ENCODE peak calls at places on chromosomes 13 and 19, in seven cellular contexts. K is stomach, N is HCT116, Q is IMR-90, B is esophagus squamous epithelium, G is A549, Z is breast epithelium. W is an unnamed sample.

GRCh38 chr19:33286899-33287298 is 15.4 kb downstream of the CEBPA start:
- DNase-seq in K (no peak), N (no peak), Q (no peak), B (no peak), G (no peak), Z (no peak), W (no peak)

GRCh38 chr13:94548382-94549240 is 47.3 kb downstream of the TGDS start:
- DNase-seq in K (peak; percentile 32), N (peak; percentile 40), Q (peak; percentile 29), B (no peak), G (peak; percentile 67), Z (peak; percentile 19), W (peak; percentile 91)

GRCh38 chr19:2180881-2181617 is 17.3 kb downstream of the DOT1L start:
- DNase-seq in K (no peak), N (no peak), Q (no peak), B (no peak), G (no peak), Z (no peak), W (no peak)

GRCh38 chr19:28404462-28404861 is 808.5 kb downstream of the UQCRFS1 start:
- DNase-seq in K (no peak), N (no peak), Q (no peak), B (no peak), G (no peak), Z (no peak), W (no peak)

GRCh38 chr19:57241181-57241580 is 749 bp downstream of the ZNF805 start:
- DNase-seq in K (no peak), N (no peak), Q (peak; percentile 37), B (no peak), G (peak; percentile 9), Z (no peak), W (no peak)

GRCh38 chr13:109647046-109647445 is 139.3 kb downstream of the IRS2 start:
- DNase-seq in K (no peak), N (no peak), Q (no peak), B (no peak), G (peak; percentile 36), Z (no peak), W (no peak)

GRCh38 chr13:70107498-70108271 is at the start of gene ATXN8OS:
- DNase-seq in K (no peak), N (no peak), Q (no peak), B (no peak), G (no peak), Z (no peak), W (peak; percentile 69)

GRCh38 chr13:92575782-92576181 is 650.8 kb upstream of the GPC6 start:
- DNase-seq in K (no peak), N (no peak), Q (no peak), B (no peak), G (no peak), Z (no peak), W (no peak)

GRCh38 chr13:31394491-31394890 is 194.7 kb downstream of the B3GLCT start:
- DNase-seq in K (no peak), N (no peak), Q (no peak), B (no peak), G (no peak), Z (no peak), W (no peak)

GRCh38 chr13:98975822-98976261 is 2.0 kb downstream of the DOCK9 start:
- DNase-seq in K (no peak), N (no peak), Q (no peak), B (no peak), G (no peak), Z (no peak), W (no peak)

GRCh38 chr19:19078801-19079200 is 15.0 kb downstream of the SLC25A42 start:
- DNase-seq in K (no peak), N (no peak), Q (no peak), B (no peak), G (no peak), Z (no peak), W (no peak)

GRCh38 chr13:86563308-86563707 is 764.1 kb upstream of the SLITRK6 start:
- DNase-seq in K (no peak), N (no peak), Q (peak; percentile 75), B (no peak), G (no peak), Z (no peak), W (no peak)

GRCh38 chr19:30255783-30256509 is 116.2 kb upstream of the ZNF536 start:
- DNase-seq in K (no peak), N (no peak), Q (no peak), B (no peak), G (no peak), Z (no peak), W (no peak)

GRCh38 chr13:46655727-46656180 is 102.8 kb downstream of the LRCH1 start:
- DNase-seq in K (peak; percentile 59), N (no peak), Q (no peak), B (no peak), G (no peak), Z (peak; percentile 83), W (no peak)

GRCh38 chr13:67383358-67383757 is 153.2 kb upstream of the PCDH9 start:
- DNase-seq in K (no peak), N (no peak), Q (peak; percentile 17), B (no peak), G (peak; percentile 29), Z (no peak), W (no peak)

GRCh38 chr19:13024126-13024957 is 29.1 kb downstream of the NFIX start:
- DNase-seq in K (no peak), N (no peak), Q (peak; percentile 45), B (no peak), G (no peak), Z (no peak), W (no peak)

GRCh38 chr13:44399045-44399444 is 25.4 kb downstream of the SERP2 start:
- DNase-seq in K (no peak), N (no peak), Q (no peak), B (no peak), G (no peak), Z (no peak), W (no peak)

GRCh38 chr19:36113895-36114762 is 546 bp downstream of the POLR2I start:
- DNase-seq in K (peak; percentile 40), N (no peak), Q (peak; percentile 30), B (no peak), G (peak; percentile 67), Z (peak; percentile 25), W (peak; percentile 84)

GRCh38 chr19:6654347-6655310 is 15.3 kb downstream of the TNFSF14 start:
- DNase-seq in K (no peak), N (no peak), Q (no peak), B (no peak), G (no peak), Z (no peak), W (peak; percentile 62)

GRCh38 chr13:106382569-106382968 is 152.9 kb downstream of the EFNB2 start:
- DNase-seq in K (no peak), N (no peak), Q (no peak), B (no peak), G (no peak), Z (no peak), W (no peak)

GRCh38 chr13:30846311-30846710 is 59.8 kb upstream of the MEDAG start:
- DNase-seq in K (no peak), N (no peak), Q (peak; percentile 49), B (no peak), G (no peak), Z (no peak), W (no peak)

GRCh38 chr19:33763661-33764343 is 32.9 kb upstream of the KCTD15 start:
- DNase-seq in K (no peak), N (no peak), Q (no peak), B (no peak), G (no peak), Z (no peak), W (peak; percentile 64)

GRCh38 chr19:3683866-3684816 is 16.1 kb downstream of the PIP5K1C start:
- DNase-seq in K (no peak), N (no peak), Q (peak; percentile 31), B (no peak), G (no peak), Z (no peak), W (no peak)

GRCh38 chr13:66264976-66265375 is 965.2 kb downstream of the PCDH9 start:
- DNase-seq in K (no peak), N (no peak), Q (peak; percentile 1), B (no peak), G (no peak), Z (no peak), W (no peak)

GRCh38 chr19:3055741-3056453 is 6.4 kb downstream of the TLE5 start:
- DNase-seq in K (peak; percentile 87), N (peak; percentile 26), Q (no peak), B (no peak), G (peak; percentile 78), Z (peak; percentile 89), W (no peak)

GRCh38 chr13:90098580-90098979 is 1248.9 kb upstream of the MIR17HG start:
- DNase-seq in K (no peak), N (no peak), Q (no peak), B (no peak), G (no peak), Z (no peak), W (no peak)
- H3K9me3 ChIP-seq in K (peaks cover 4% of the 10 kb centered on the region), N (no peaks in the 10 kb centered on the region), Q (peaks cover 2% of the 10 kb centered on the region), B (no peaks in the 10 kb centered on the region), G (no peaks in the 10 kb centered on the region), Z (no peaks in the 10 kb centered on the region), W (peaks cover 30% of the 10 kb centered on the region)

GRCh38 chr13:33072282-33072681 is 56.1 kb downstream of the KL start:
- DNase-seq in K (no peak), N (no peak), Q (no peak), B (no peak), G (no peak), Z (no peak), W (no peak)
- H3K4me3 ChIP-seq in K (no peak overlapping the region), N (no peak overlapping the region), Q (no peak overlapping the region), B (no peak overlapping the region), G (no peak overlapping the region), Z (no peak overlapping the region), W (no peak overlapping the region)

GRCh38 chr19:58552655-58553054 is 2.2 kb downstream of the CHMP2A start:
- DNase-seq in K (no peak), N (no peak), Q (no peak), B (no peak), G (no peak), Z (no peak), W (no peak)

GRCh38 chr19:58550362-58551122 is 4.4 kb downstream of the CHMP2A start:
- DNase-seq in K (no peak), N (no peak), Q (no peak), B (no peak), G (no peak), Z (no peak), W (no peak)

GRCh38 chr19:58549664-58550361 is 5.1 kb downstream of the CHMP2A start:
- DNase-seq in K (no peak), N (no peak), Q (no peak), B (no peak), G (no peak), Z (no peak), W (no peak)

GRCh38 chr19:58551577-58552471 is 3.1 kb downstream of the CHMP2A start:
- DNase-seq in K (no peak), N (no peak), Q (no peak), B (no peak), G (no peak), Z (no peak), W (no peak)

DNA sequence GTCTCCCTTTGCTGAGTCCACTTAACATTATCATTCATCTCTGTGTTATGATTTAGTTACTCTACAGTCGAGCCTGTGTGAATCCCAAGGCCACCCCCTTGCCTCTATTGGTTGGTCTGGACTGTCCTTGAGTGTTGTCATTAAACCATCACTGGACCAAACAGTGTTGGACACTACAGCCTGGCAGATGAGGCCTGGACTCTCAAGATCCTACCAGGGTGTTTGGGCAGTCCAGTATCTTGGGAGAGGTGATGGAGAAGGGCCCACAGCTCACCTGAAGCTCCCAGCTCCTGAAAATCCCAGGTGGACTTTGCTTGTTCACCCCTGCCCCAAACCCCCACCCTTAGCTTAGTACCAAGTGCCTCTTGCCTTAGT is 3.8 kb downstream of the CHMP2A start:
- DNase-seq in K (no peak), N (no peak), Q (no peak), B (no peak), G (no peak), Z (no peak), W (no peak)
- TF ChIP-seq POLR2A in K (no peak), N (no peak), Q (no peak), B (no peak), G (no peak), Z (no peak), W (no peak)

GRCh38 chr19:9348671-9349070 is 14.1 kb upstream of the ZNF177 start:
- DNase-seq in K (no peak), N (no peak), Q (no peak), B (no peak), G (no peak), Z (no peak), W (no peak)
- H3K9me3 ChIP-seq in K (peaks cover 94% of the 10 kb centered on the region), N (peaks cover 14% of the 10 kb centered on the region), Q (peaks cover 51% of the 10 kb centered on the region), B (peaks cover 5% of the 10 kb centered on the region), G (peaks cover 71% of the 10 kb centered on the region), Z (peaks cover 100% of the 10 kb centered on the region), W (peaks cover 100% of the 10 kb centered on the region)

W was measured in spleen.